ENCODE peak calls at places on chromosomes 2 and 18, in seven cellular contexts. M is GM12864, B is BE2C, H is heart left ventricle, Z is kidney, X is AG04450, P is mesendoderm. R is an unnamed sample.

GRCh38 chr2:163570391-163570790 is 165.4 kb downstream of the FIGN start:
- DNase-seq in B (no peak), M (no peak), P (no peak), Z (no peak), H (no peak), X (no peak), R (no peak)

GRCh38 chr2:12479042-12479601 is 237.6 kb upstream of the TRIB2 start:
- DNase-seq in M (no peak), P (no peak), B (no peak), Z (no peak), X (no peak), H (no peak), R (no peak)

GRCh38 chr2:173282795-173283545 is 71.7 kb upstream of the CDCA7 start:
- DNase-seq in Z (no peak), X (no peak), P (no peak), H (no peak), M (no peak), B (no peak), R (no peak)

GRCh38 chr2:71936076-71937030 is 211.3 kb downstream of the CYP26B1 start:
- DNase-seq in X (no peak), M (no peak), H (no peak), P (no peak), B (no peak), Z (no peak), R (no peak)

GRCh38 chr2:27375513-27376099 is 4.9 kb downstream of the ZNF513 start:
- DNase-seq in X (no peak), Z (no peak), H (no peak), P (no peak), M (no peak), B (no peak), R (no peak)

GRCh38 chr18:36114251-36114650 is 14.9 kb downstream of the SLC39A6 start:
- DNase-seq in B (no peak), Z (no peak), M (no peak), H (no peak), X (no peak), P (no peak), R (no peak)

GRCh38 chr18:76822510-76823165 is at the start of gene ZNF236:
- DNase-seq in B (peak; percentile 54), H (peak; percentile 86), P (peak; percentile 81), X (peak; percentile 47), Z (peak; percentile 94), M (no peak), R (no peak)

GRCh38 chr2:47904903-47905453 is 1.3 kb downstream of the FBXO11 start:
- DNase-seq in M (no peak), P (peak; percentile 53), X (no peak), B (peak; percentile 18), Z (peak; percentile 85), H (peak; percentile 41), R (no peak)

GRCh38 chr2:96875498-96876035 is 5.7 kb upstream of the SEMA4C start:
- DNase-seq in B (peak; percentile 48), M (no peak), P (peak; percentile 68), H (no peak), Z (no peak), X (no peak), R (no peak)

GRCh38 chr18:44198296-44199284 is 482.1 kb upstream of the SETBP1 start:
- DNase-seq in B (no peak), Z (peak; percentile 61), P (no peak), M (no peak), H (no peak), X (no peak), R (no peak)

GRCh38 chr2:73836141-73836943 is 7.6 kb downstream of the STAMBP start:
- DNase-seq in Z (no peak), M (no peak), X (no peak), B (peak; percentile 58), H (no peak), P (no peak), R (no peak)

GRCh38 chr2:186751078-186751477 is 57.2 kb downstream of the FAM171B start:
- DNase-seq in P (no peak), B (no peak), H (no peak), Z (no peak), M (no peak), X (no peak), R (no peak)

GRCh38 chr2:102436284-102436683 is 13.3 kb downstream of the IL18RAP start:
- DNase-seq in H (peak; percentile 24), M (no peak), X (peak; percentile 32), P (no peak), B (no peak), Z (no peak), R (no peak)

DNA sequence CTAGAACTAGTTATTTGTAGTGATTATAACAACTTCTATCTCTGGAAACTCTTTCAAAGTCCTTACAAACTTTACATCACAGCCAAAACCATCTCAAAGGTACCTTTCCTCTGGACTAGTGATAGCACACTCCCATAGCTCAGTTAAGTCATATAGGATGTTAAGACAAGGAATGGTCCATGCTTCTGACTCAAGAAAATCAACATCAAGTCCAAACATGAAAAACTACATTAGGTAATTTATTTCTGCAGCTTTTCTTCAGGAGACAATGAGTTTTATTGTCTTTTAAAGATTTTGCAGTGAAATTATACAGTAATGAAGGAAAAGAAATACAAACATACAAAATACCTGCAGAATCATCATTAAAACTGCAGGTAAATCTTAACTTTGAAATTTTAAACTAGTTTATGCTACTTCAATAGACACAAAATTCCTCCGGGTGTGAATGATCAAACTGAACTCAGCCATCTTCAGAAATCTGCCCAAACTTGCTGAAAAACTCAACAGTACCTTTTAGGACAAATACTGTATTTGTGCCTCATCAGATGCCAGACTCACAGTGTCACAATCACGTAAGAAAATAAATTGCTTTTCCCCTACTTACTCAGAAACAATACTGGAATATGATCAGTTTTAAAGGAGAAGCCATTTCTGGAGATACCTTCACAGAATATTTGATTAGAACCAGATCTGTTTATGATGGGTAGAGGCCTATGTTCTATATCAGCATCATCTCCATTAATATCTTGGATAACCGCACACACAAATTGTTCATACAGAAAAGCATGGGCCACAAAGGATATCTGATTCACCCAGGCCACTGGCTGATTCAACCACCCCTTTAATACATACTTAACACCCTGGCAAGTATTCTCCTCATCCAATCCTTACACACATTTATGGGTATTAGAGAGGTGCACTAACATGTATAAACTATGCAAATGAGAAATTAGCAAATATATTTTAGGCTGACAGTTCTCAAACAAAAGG is 2.6 kb downstream of the TMEM131 start:
- DNase-seq in Z (no peak), X (no peak), P (no peak), M (no peak), H (no peak), B (no peak), R (no peak)
- H3K4me3 ChIP-seq in Z (peak overlapping the region; percentile 94), X (peak overlapping the region; percentile 87), P (no peak overlapping the region), M (peak overlapping the region; percentile 75), H (peak overlapping the region; percentile 87), B (peak overlapping the region; percentile 80), R (peak overlapping the region; percentile 62)

GRCh38 chr2:10844083-10844482 is 31.5 kb upstream of the PDIA6 start:
- DNase-seq in B (peak; percentile 77), M (no peak), X (no peak), P (peak; percentile 86), Z (peak; percentile 81), H (peak; percentile 85), R (peak; percentile 64)

GRCh38 chr2:10847008-10847407 is 34.4 kb upstream of the PDIA6 start:
- DNase-seq in Z (no peak), P (no peak), H (peak; percentile 86), B (no peak), M (no peak), X (no peak), R (no peak)

GRCh38 chr2:10845640-10846039 is 33.1 kb upstream of the PDIA6 start:
- DNase-seq in B (no peak), P (no peak), Z (no peak), X (no peak), H (no peak), M (no peak), R (no peak)

GRCh38 chr2:10842506-10842905 is 29.9 kb upstream of the PDIA6 start:
- DNase-seq in X (no peak), H (no peak), B (no peak), P (no peak), Z (no peak), M (no peak), R (no peak)

GRCh38 chr2:10846110-10846861 is 33.7 kb upstream of the PDIA6 start:
- DNase-seq in X (no peak), M (no peak), H (no peak), P (no peak), B (no peak), Z (no peak), R (no peak)
- H3K4me3 ChIP-seq in X (no peak overlapping the region), M (no peak overlapping the region), H (no peak overlapping the region), P (no peak overlapping the region), B (no peak overlapping the region), Z (no peak overlapping the region), R (no peak overlapping the region)

GRCh38 chr2:168608796-168609195 is 152.7 kb downstream of the CERS6 start:
- DNase-seq in H (no peak), P (no peak), B (no peak), X (no peak), M (no peak), Z (no peak), R (no peak)
- H3K4me3 ChIP-seq in H (no peak overlapping the region), P (no peak overlapping the region), B (no peak overlapping the region), X (no peak overlapping the region), M (no peak overlapping the region), Z (no peak overlapping the region), R (no peak overlapping the region)

GRCh38 chr18:74380916-74381315 is 65.3 kb downstream of the C18orf63 start:
- DNase-seq in B (no peak), X (no peak), Z (no peak), P (no peak), H (peak; percentile 13), M (no peak), R (no peak)
- H3K4me3 ChIP-seq in B (no peak overlapping the region), X (no peak overlapping the region), Z (no peak overlapping the region), P (no peak overlapping the region), H (no peak overlapping the region), M (no peak overlapping the region), R (no peak overlapping the region)

GRCh38 chr2:127076290-127076689 is 30.7 kb downstream of the BIN1 start:
- DNase-seq in P (no peak), H (no peak), X (no peak), M (no peak), Z (no peak), B (no peak), R (no peak)

GRCh38 chr2:127075821-127076220 is 31.1 kb downstream of the BIN1 start:
- DNase-seq in P (no peak), H (no peak), B (no peak), M (no peak), X (no peak), Z (no peak), R (no peak)

GRCh38 chr2:127078028-127078427 is 28.9 kb downstream of the BIN1 start:
- DNase-seq in M (no peak), Z (no peak), B (no peak), X (no peak), P (no peak), H (no peak), R (no peak)

GRCh38 chr2:127078691-127079270 is 28.2 kb downstream of the BIN1 start:
- DNase-seq in B (no peak), Z (no peak), X (no peak), H (no peak), M (no peak), P (no peak), R (no peak)

GRCh38 chr2:127076924-127077323 is 30.0 kb downstream of the BIN1 start:
- DNase-seq in X (no peak), M (no peak), B (no peak), Z (no peak), P (no peak), H (no peak), R (no peak)
- H3K4me3 ChIP-seq in X (no peak overlapping the region), M (no peak overlapping the region), B (no peak overlapping the region), Z (no peak overlapping the region), P (no peak overlapping the region), H (no peak overlapping the region), R (no peak overlapping the region)